ENCODE peak calls at places on chromosome 5, in seven cellular contexts. X is T-cell; H is HEK293T; W is GDM1; P is GM12865; K is stimulated activated CD4-positive, alpha-beta T cell treated with anti-CD3 and anti-CD28 coated beads, Interleukin-15, amount 100 ng/mL, for 1 hour; C is activated CD4-positive, CD25-positive, alpha-beta regulatory T cell treated with anti-CD3 and anti-CD28 coated beads, Interleukin-2, amount 50 U/mL, for 16 hours. U is an unnamed sample.

GRCh38 chr5:133396724-133397123 is 215.6 kb downstream of the FSTL4 start:
- DNase-seq in X (no peak), H (no peak), W (no peak), P (no peak), K (no peak), C (no peak), U (no peak)

GRCh38 chr5:72402381-72402890 is 82.3 kb downstream of the PTCD2 start:
- DNase-seq in X (no peak), H (no peak), W (no peak), P (no peak), K (no peak), C (no peak), U (peak)

GRCh38 chr5:78647411-78647818 is 1.2 kb downstream of the LHFPL2 start:
- DNase-seq in X (no peak), H (no peak), W (no peak), P (peak), K (no peak), C (no peak), U (peak)

GRCh38 chr5:38551020-38552017 is 5.1 kb downstream of the LIFR start:
- DNase-seq in X (no peak), H (peak), W (no peak), P (no peak), K (no peak), C (no peak), U (peak)

GRCh38 chr5:119328753-119329602 is 26.8 kb upstream of the TNFAIP8 start:
- DNase-seq in X (peak), H (no peak), W (no peak), P (no peak), K (no peak), C (no peak), U (no peak)

GRCh38 chr5:33423018-33423630 is 17.6 kb upstream of the TARS1 start:
- DNase-seq in X (no peak), H (no peak), W (no peak), P (peak), K (no peak), C (no peak), U (peak)

GRCh38 chr5:137283801-137284200 is 215.3 kb downstream of the SPOCK1 start:
- DNase-seq in X (no peak), H (no peak), W (no peak), P (no peak), K (no peak), C (no peak), U (no peak)

GRCh38 chr5:158492850-158493249 is 606.9 kb downstream of the EBF1 start:
- DNase-seq in X (no peak), H (peak), W (no peak), P (no peak), K (no peak), C (no peak), U (peak)

GRCh38 chr5:132195727-132196126 is 31.9 kb downstream of the P4HA2 start:
- DNase-seq in X (no peak), H (no peak), W (no peak), P (no peak), K (no peak), C (no peak), U (no peak)

GRCh38 chr5:133356386-133357331 is 255.7 kb downstream of the FSTL4 start:
- DNase-seq in X (no peak), H (no peak), W (no peak), P (no peak), K (no peak), C (no peak), U (no peak)

GRCh38 chr5:137752873-137753226 is 1.3 kb downstream of the HNRNPA0 start:
- DNase-seq in X (peak), H (peak), W (no peak), P (no peak), K (no peak), C (no peak), U (no peak)

GRCh38 chr5:57174128-57174849 is 430 bp downstream of the GPBP1 start:
- DNase-seq in X (peak), H (no peak), W (no peak), P (peak), K (peak), C (no peak), U (peak)

GRCh38 chr5:139985290-139985689 is 57.8 kb downstream of the NRG2 start:
- DNase-seq in X (no peak), H (no peak), W (no peak), P (peak), K (no peak), C (no peak), U (no peak)

GRCh38 chr5:19986036-19986619 is 1.9 kb downstream of the CDH18 start:
- DNase-seq in X (no peak), H (no peak), W (no peak), P (no peak), K (no peak), C (no peak), U (peak)

GRCh38 chr5:23260621-23261020 is 246.8 kb upstream of the PRDM9 start:
- DNase-seq in X (no peak), H (no peak), W (no peak), P (no peak), K (no peak), C (no peak), U (no peak)

GRCh38 chr5:15008911-15009310 is 137.3 kb upstream of the ANKH start:
- DNase-seq in X (no peak), H (no peak), W (no peak), P (no peak), K (no peak), C (no peak), U (peak)